ENCODE peak calls at places on chromosomes 7 and 10, in five cellular contexts. H is A549, Q is stomach, W is upper lobe of left lung, O is prostate gland. E is an unnamed sample. For H3K9me3, the result is how much of the 10 kb centered on the place peaks cover.

GRCh38 chr10:55183993-55184392 is 383.0 kb upstream of the PCDH15 start:
- DNase-seq in H (no peak), Q (no peak), W (no peak), O (no peak), E (no peak)

GRCh38 chr10:64379898-64380297 is 858.7 kb downstream of the REEP3 start:
- DNase-seq in H (peak), Q (no peak), W (no peak), O (no peak), E (no peak)

GRCh38 chr10:44017483-44018145 is 367.3 kb downstream of the CXCL12 start:
- DNase-seq in H (no peak), Q (no peak), W (no peak), O (no peak), E (peak)

GRCh38 chr10:29621161-29621560 is 13.6 kb downstream of the SVIL start:
- DNase-seq in H (peak), Q (no peak), W (peak), O (no peak), E (no peak)

GRCh38 chr10:114824396-114824795 is 2.8 kb downstream of the FHIP2A start:
- DNase-seq in H (no peak), Q (no peak), W (no peak), O (no peak), E (no peak)

GRCh38 chr10:60434418-60435046 is 44.9 kb upstream of the ANK3 start:
- DNase-seq in H (peak), Q (no peak), W (no peak), O (peak), E (no peak)

GRCh38 chr7:137878333-137878961 is 31.7 kb upstream of the DGKI start:
- DNase-seq in H (no peak), Q (peak), W (peak), O (no peak), E (no peak)

GRCh38 chr10:95819620-95820329 is 63.8 kb downstream of the ENTPD1 start:
- DNase-seq in H (no peak), Q (no peak), W (no peak), O (no peak), E (no peak)

GRCh38 chr10:69499726-69500689 is 48.7 kb downstream of the TSPAN15 start:
- DNase-seq in H (no peak), Q (peak), W (no peak), O (no peak), E (no peak)

GRCh38 chr10:6269953-6270867 is 67.5 kb downstream of the PFKFB3 start:
- DNase-seq in H (no peak), Q (peak), W (peak), O (no peak), E (no peak)

GRCh38 chr7:22582860-22583640 is 83.1 kb upstream of the STEAP1B start:
- DNase-seq in H (peak), Q (peak), W (peak), O (peak), E (no peak)

GRCh38 chr10:129140861-129141260 is 326.2 kb upstream of the MGMT start:
- DNase-seq in H (no peak), Q (no peak), W (no peak), O (no peak), E (peak)

GRCh38 chr7:134787064-134787463 is 7.6 kb downstream of the CALD1 start:
- DNase-seq in H (no peak), Q (no peak), W (no peak), O (no peak), E (no peak)

GRCh38 chr10:123717336-123717735 is 51.2 kb downstream of the GPR26 start:
- DNase-seq in H (no peak), Q (no peak), W (no peak), O (no peak), E (no peak)
- H3K9me3 ChIP-seq in H (under half), Q (under half), W (under half), O (under half), E (under half)

GRCh38 chr7:2354173-2355078 is at the start of gene EIF3B:
- DNase-seq in H (peak), Q (peak), W (peak), O (peak), E (peak)
- TF ChIP-seq POLR2A in H (peak), Q (no peak), W (peak), O (peak), E (peak)

GRCh38 chr7:94630855-94631254 is 25.1 kb downstream of the SGCE start:
- DNase-seq in H (no peak), Q (no peak), W (no peak), O (no peak), E (no peak)

GRCh38 chr7:94633025-94633341 is 22.9 kb downstream of the SGCE start:
- DNase-seq in H (no peak), Q (no peak), W (no peak), O (no peak), E (no peak)

GRCh38 chr7:94635687-94636086 is 20.2 kb downstream of the SGCE start:
- DNase-seq in H (no peak), Q (no peak), W (no peak), O (no peak), E (no peak)

DNA sequence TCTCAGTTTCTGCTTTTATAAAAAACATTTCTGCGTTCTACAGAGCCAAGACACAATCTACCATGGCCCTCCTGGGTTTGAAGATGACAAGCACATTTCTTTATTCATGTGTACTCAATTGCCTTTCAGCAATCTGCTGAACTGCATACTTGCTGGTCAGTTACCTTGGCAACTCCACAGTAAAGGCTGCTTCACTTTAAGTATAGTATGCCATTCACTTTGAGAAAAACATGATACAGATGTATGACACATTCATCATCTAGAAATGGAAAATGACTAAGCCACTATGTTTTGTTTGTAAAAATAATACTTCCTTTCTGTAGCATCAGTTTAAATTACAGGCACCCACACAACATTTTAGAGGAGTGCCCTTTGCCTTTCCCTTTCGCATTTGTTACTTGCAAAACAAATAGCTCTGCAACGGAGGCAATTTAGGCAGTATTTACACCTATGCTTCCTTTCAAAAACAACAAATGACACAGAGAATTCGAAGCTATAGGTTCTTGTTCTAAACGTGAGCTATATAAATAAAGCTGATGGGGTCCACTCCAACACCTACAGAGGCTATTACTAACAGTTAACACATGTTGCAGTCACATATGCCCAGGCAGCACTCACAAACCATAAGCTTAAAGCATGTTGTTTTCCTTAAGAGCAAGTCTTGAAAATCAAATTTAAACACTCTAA is 23.5 kb downstream of the SGCE start:
- DNase-seq in H (peak), Q (no peak), W (no peak), O (no peak), E (no peak)
- H3K4me3 ChIP-seq in H (no peak), Q (no peak), W (no peak), O (no peak), E (no peak)

GRCh38 chr10:566241-566885 is 123.1 kb downstream of the DIP2C start:
- DNase-seq in H (no peak), Q (no peak), W (no peak), O (no peak), E (no peak)

GRCh38 chr10:567869-568268 is 121.6 kb downstream of the DIP2C start:
- DNase-seq in H (no peak), Q (no peak), W (no peak), O (no peak), E (no peak)

GRCh38 chr10:563827-564226 is 125.6 kb downstream of the DIP2C start:
- DNase-seq in H (no peak), Q (no peak), W (no peak), O (no peak), E (no peak)

GRCh38 chr10:565676-566075 is 123.8 kb downstream of the DIP2C start:
- DNase-seq in H (no peak), Q (no peak), W (no peak), O (no peak), E (no peak)

DNA sequence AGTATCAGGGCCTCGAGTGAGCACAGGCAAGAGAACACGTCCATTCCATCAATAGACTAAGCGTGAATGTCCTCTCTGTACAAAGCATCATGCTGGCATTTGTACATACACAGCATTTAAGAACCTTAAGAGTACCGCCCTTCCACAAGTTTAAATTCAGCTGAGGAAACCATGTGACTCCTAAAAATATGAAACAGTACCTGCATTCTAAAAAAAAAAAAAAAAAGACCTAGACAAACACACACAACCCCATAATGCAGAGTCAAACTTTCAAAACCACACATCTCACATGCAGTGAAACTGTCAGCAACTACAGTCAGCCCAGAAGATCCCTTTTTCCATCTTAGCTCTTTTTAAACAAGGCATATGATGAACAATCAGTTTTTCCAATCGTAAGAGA is 124.3 kb downstream of the DIP2C start:
- DNase-seq in H (no peak), Q (no peak), W (no peak), O (no peak), E (no peak)
- H3K9me3 ChIP-seq in H (under half), Q (under half), W (under half), O (under half), E (under half)

DNA sequence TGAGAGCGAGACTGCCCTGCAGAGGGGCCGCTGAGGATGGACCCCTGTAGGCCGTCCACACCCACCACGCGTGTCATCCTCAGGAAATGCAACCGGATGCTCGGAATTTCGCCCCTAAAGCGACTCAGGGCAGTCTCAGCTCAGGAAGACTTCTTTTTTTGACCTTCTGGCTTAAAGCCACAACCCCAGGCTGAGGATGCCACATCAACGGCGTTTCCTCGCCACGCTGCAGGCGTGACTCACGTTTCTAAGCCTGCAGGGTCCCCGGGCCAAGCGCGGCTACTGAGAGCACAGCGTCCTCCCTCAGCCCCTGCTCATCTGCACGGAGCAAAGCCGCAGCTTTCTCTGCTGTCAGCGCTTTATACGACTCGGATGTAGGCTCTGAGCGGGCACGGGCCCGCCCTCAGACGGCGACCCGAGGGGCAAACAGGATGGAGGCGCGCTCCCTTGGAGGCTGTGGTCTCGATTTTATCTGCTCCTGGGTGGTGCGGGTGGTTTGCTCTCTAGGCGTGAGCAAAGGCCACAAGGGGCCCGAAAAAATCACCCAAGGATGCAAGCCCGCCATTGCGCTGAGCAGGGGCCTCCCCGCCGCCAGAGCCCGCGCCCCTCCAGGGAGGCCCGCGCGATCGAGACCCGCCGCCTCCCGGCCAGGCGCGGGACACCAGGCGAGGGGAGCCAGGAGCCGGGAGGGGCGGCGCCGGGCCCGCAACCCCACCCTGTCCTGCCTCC is 726 bp upstream of the INSIG1 start:
- DNase-seq in H (peak), Q (peak), W (peak), O (peak), E (no peak)
- TF ChIP-seq POLR2A in H (no peak), Q (no peak), W (no peak), O (no peak), E (no peak)

GRCh38 chr10:117544729-117545140 is 2.2 kb downstream of the EMX2 start:
- DNase-seq in H (no peak), Q (no peak), W (no peak), O (no peak), E (no peak)

GRCh38 chr10:117542706-117543244 is at the start of gene EMX2:
- DNase-seq in H (no peak), Q (no peak), W (no peak), O (no peak), E (no peak)

GRCh38 chr10:117543245-117543998 is 876 bp downstream of the EMX2 start:
- DNase-seq in H (no peak), Q (no peak), W (no peak), O (no peak), E (no peak)

GRCh38 chr10:117545141-117546019 is 2.8 kb downstream of the EMX2 start:
- DNase-seq in H (no peak), Q (no peak), W (no peak), O (no peak), E (no peak)

DNA sequence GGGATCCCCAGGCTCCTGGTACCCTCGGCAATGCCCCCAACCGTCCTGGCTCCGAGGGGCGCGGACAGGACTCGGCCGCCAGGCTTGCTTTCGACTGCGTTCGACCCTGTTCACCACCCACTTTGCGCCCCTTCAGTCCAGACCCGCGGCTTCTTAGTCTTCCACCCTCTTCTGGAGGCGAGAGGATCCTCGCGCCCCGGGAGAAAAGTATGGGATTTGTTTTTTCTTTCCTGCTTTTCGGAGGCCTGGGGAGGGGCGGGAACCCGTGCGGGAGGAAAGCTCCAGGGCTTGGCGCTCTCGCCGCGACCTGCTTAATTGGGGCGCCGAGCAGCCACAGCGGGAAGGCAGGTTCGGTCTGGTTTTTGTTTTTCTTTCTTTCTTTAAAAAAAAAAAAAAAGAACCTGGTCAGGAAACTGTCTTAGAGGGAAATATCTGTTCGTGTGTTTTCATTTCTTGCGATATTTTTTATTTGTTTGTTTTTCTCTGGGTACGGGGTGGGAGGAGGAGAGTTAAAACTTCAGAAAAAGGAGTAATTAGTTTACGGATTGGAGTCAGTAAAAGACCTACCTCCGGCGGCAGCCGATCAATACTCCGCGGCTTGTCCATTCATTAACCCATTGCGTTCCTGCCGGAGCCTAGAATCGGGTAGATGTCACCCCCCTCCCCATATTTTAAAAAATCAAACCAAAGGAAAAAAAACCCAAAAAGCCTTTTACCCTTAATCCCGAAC is 1.6 kb downstream of the EMX2 start:
- DNase-seq in H (no peak), Q (no peak), W (no peak), O (no peak), E (no peak)
- H3K4me3 ChIP-seq in H (peak), Q (peak), W (no peak), O (no peak), E (peak)

DNA sequence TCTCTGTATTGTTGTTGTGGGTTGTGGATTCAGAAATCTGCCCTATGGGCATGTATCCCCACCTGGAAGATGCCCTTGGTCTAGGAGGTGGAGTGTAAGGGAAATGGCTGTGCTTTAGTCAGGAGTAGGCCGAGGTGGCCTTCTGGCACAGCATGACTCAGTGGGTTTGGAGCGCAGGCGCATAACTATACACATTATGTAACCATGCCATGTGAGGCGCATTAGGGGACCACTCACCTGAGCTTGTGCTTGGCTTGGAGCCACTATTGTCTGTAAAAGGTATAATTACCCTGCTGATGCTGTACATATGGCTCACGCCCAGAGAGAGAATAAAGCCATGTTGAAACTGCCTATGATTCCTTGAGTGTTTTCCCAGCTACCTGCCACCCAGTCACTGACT is 20.6 kb upstream of the ADAMTS14 start:
- DNase-seq in H (peak), Q (no peak), W (no peak), O (no peak), E (no peak)
- H3K9me3 ChIP-seq in H (under half), Q (under half), W (under half), O (under half), E (under half)

GRCh38 chr7:21041666-21042065 is 255.0 kb upstream of the SP8 start:
- DNase-seq in H (no peak), Q (no peak), W (no peak), O (no peak), E (no peak)
- TF ChIP-seq POLR2A in H (no peak), Q (no peak), W (no peak), O (no peak), E (no peak)

E was measured in esophagus muscularis mucosa.